ENCODE peak calls at places on chromosomes 16 and 17, in four cellular contexts. M is HTR-8/SVneo; B is NCI-H748 treated with DMSO at 0.1 percent for 48 hours; K is stimulated activated CD4-positive, alpha-beta T cell treated with anti-CD3 and anti-CD28 coated beads, Interleukin-12 subunit alpha, Interleukin-12 subunit beta, amount 100 ng/mL, for 4 hours. S is an unnamed sample.

GRCh38 chr17:17149520-17150449 is 56.3 kb downstream of the PLD6 start:
- DNase-seq in M (no peak), B (no peak), K (no peak), S (no peak)

GRCh38 chr17:61584866-61585265 is 6.2 kb downstream of the NACA2 start:
- DNase-seq in M (no peak), B (no peak), K (no peak), S (no peak)

GRCh38 chr16:89732918-89733242 is 11.5 kb downstream of the ZNF276 start:
- DNase-seq in M (no peak), B (no peak), K (no peak), S (no peak)

GRCh38 chr17:15307686-15308085 is 33.7 kb downstream of the TEKT3 start:
- DNase-seq in M (no peak), B (no peak), K (no peak), S (no peak)

GRCh38 chr16:54370653-54371052 is 84.1 kb upstream of the IRX3 start:
- DNase-seq in M (no peak), B (peak), K (no peak), S (no peak)

GRCh38 chr17:33981713-33982601 is 273.1 kb upstream of the CCL2 start:
- DNase-seq in M (no peak), B (peak), K (no peak), S (no peak)

GRCh38 chr16:31876955-31877828 is 3.6 kb downstream of the ZNF267 start:
- DNase-seq in M (peak), B (no peak), K (no peak), S (peak)

GRCh38 chr16:46844771-46845170 is 13.8 kb upstream of the C16orf87 start:
- DNase-seq in M (no peak), B (no peak), K (no peak), S (no peak)

GRCh38 chr16:73014768-73015167 is 33.2 kb downstream of the ZFHX3 start:
- DNase-seq in M (no peak), B (no peak), K (no peak), S (no peak)

GRCh38 chr16:57924514-57924913 is 46.4 kb downstream of the CNGB1 start:
- DNase-seq in M (no peak), B (no peak), K (no peak), S (no peak)

GRCh38 chr17:55172612-55173011 is 92.1 kb upstream of the HLF start:
- DNase-seq in M (no peak), B (no peak), K (no peak), S (no peak)

GRCh38 chr16:31873556-31874353 is at the start of gene ZNF267:
- DNase-seq in M (peak), B (peak), K (peak), S (peak)

GRCh38 chr17:7045492-7046126 is 1.7 kb upstream of the SLC16A11 start:
- DNase-seq in M (peak), B (peak), K (no peak), S (peak)

GRCh38 chr17:47982645-47983440 is 11.9 kb downstream of the CDK5RAP3 start:
- DNase-seq in M (no peak), B (no peak), K (no peak), S (no peak)

GRCh38 chr16:50599494-50599893 is 51.3 kb downstream of the NKD1 start:
- DNase-seq in M (no peak), B (no peak), K (no peak), S (no peak)

GRCh38 chr16:86993426-86994110 is 323.6 kb downstream of the C16orf95 start:
- DNase-seq in M (no peak), B (no peak), K (no peak), S (no peak)

GRCh38 chr17:51435641-51436091 is 175.3 kb downstream of the UTP18 start:
- DNase-seq in M (peak), B (peak), K (peak), S (peak)

GRCh38 chr16:50818380-50818779 is 76.5 kb downstream of the CYLD start:
- DNase-seq in M (no peak), B (no peak), K (no peak), S (no peak)

GRCh38 chr16:27285676-27286196 is 17.2 kb upstream of the NSMCE1 start:
- DNase-seq in M (no peak), B (no peak), K (no peak), S (no peak)

GRCh38 chr16:68645494-68646388 is 631 bp downstream of the CDH3 start:
- DNase-seq in M (no peak), B (no peak), K (no peak), S (no peak)